ENCODE peak calls at places on chromosomes 2 and 18, in seven cellular contexts. Q is activated naive CD4-positive, alpha-beta T cell; N is fibroblast of the conjunctiva; X is CD4-positive, alpha-beta T cell; P is foreskin fibroblast; V is NK-92 treated with Interleukin-12 subunit alpha and Interleukin-12 subunit beta, amount 100 ng/mL, for 24 hours; W is heart right ventricle. M is an unnamed sample.

GRCh38 chr2:22525676-22526075 is 859.3 kb upstream of the KLHL29 start:
- DNase-seq in Q (no peak), N (no peak), X (no peak), P (no peak), V (no peak), W (no peak), M (no peak)

GRCh38 chr2:67489396-67489795 is 92.3 kb downstream of the ETAA1 start:
- DNase-seq in Q (no peak), N (no peak), X (no peak), P (no peak), V (no peak), W (no peak), M (no peak)

GRCh38 chr2:40400336-40400953 is 51.4 kb downstream of the SLC8A1 start:
- DNase-seq in Q (no peak), N (no peak), X (no peak), P (peak), V (no peak), W (no peak), M (no peak)

GRCh38 chr2:142294225-142294624 is 163.4 kb upstream of the LRP1B start:
- DNase-seq in Q (no peak), N (no peak), X (no peak), P (no peak), V (no peak), W (no peak), M (no peak)

GRCh38 chr2:46683541-46683940 is 204.2 kb downstream of the TMEM247 start:
- DNase-seq in Q (no peak), N (no peak), X (no peak), P (no peak), V (no peak), W (no peak), M (no peak)

GRCh38 chr2:66805136-66805535 is 370.2 kb downstream of the MEIS1 start:
- DNase-seq in Q (no peak), N (no peak), X (no peak), P (no peak), V (no peak), W (no peak), M (no peak)

GRCh38 chr2:163664610-163665009 is 71.2 kb downstream of the FIGN start:
- DNase-seq in Q (no peak), N (peak), X (no peak), P (peak), V (no peak), W (no peak), M (no peak)

GRCh38 chr2:9558948-9559381 is 3.3 kb upstream of the ADAM17 start:
- DNase-seq in Q (no peak), N (peak), X (no peak), P (peak), V (no peak), W (no peak), M (no peak)

GRCh38 chr18:43486462-43486861 is 209.2 kb upstream of the SYT4 start:
- DNase-seq in Q (no peak), N (no peak), X (no peak), P (no peak), V (no peak), W (no peak), M (no peak)

GRCh38 chr2:194395818-194396217 is 1261.2 kb upstream of the SLC39A10 start:
- DNase-seq in Q (no peak), N (no peak), X (no peak), P (no peak), V (no peak), W (no peak), M (no peak)

GRCh38 chr2:71592181-71592711 is 138.9 kb downstream of the DYSF start:
- DNase-seq in Q (no peak), N (no peak), X (no peak), P (no peak), V (no peak), W (no peak), M (no peak)

GRCh38 chr2:16400127-16400623 is 265.5 kb downstream of the CYRIA start:
- DNase-seq in Q (no peak), N (no peak), X (no peak), P (no peak), V (no peak), W (peak), M (no peak)

GRCh38 chr2:181307203-181307991 is 149.8 kb upstream of the ITGA4 start:
- DNase-seq in Q (no peak), N (no peak), X (no peak), P (no peak), V (no peak), W (no peak), M (no peak)

M was measured in GDM1.